ENCODE peak calls at places on chromosomes 3 and 15, in seven cellular contexts. N, A, H, K, R, T and F are unnamed samples.

GRCh38 chr15:20341901-20342605 is 199.5 kb downstream of the GOLGA6L6 start:
- DNase-seq in N (peak; percentile 2), A (no peak), H (no peak), K (no peak), R (no peak), T (no peak), F (peak; percentile 93)

GRCh38 chr3:6018456-6018855 is 830.9 kb downstream of the EDEM1 start:
- DNase-seq in N (no peak), A (no peak), H (no peak), K (no peak), R (no peak), T (no peak), F (no peak)

GRCh38 chr15:92000709-92001108 is 147.2 kb downstream of the SLCO3A1 start:
- DNase-seq in N (no peak), A (no peak), H (peak; percentile 29), K (no peak), R (no peak), T (no peak), F (no peak)

GRCh38 chr3:111471851-111472250 is 70.1 kb upstream of the CD96 start:
- DNase-seq in N (no peak), A (peak; percentile 9), H (no peak), K (no peak), R (peak; percentile 2), T (no peak), F (no peak)

GRCh38 chr15:75775296-75776074 is 62.8 kb upstream of the CSPG4 start:
- DNase-seq in N (no peak), A (no peak), H (no peak), K (no peak), R (no peak), T (peak; percentile 55), F (peak; percentile 50)

GRCh38 chr3:193984378-193984777 is 151.6 kb upstream of the HES1 start:
- DNase-seq in N (peak; percentile 41), A (no peak), H (no peak), K (no peak), R (no peak), T (no peak), F (no peak)

GRCh38 chr3:10259036-10259435 is 10.8 kb downstream of the TATDN2 start:
- DNase-seq in N (no peak), A (no peak), H (no peak), K (no peak), R (no peak), T (no peak), F (no peak)

GRCh38 chr3:64056616-64057165 is 33.4 kb upstream of the PSMD6 start:
- DNase-seq in N (peak; percentile 60), A (peak; percentile 60), H (no peak), K (peak; percentile 79), R (peak; percentile 96), T (no peak), F (no peak)

GRCh38 chr15:52481915-52482314 is 46.8 kb downstream of the MYO5A start:
- DNase-seq in N (peak; percentile 69), A (peak; percentile 83), H (no peak), K (peak; percentile 84), R (peak; percentile 92), T (peak; percentile 13), F (peak; percentile 61)

GRCh38 chr15:28915935-28916334 is 30.2 kb downstream of the APBA2 start:
- DNase-seq in N (no peak), A (no peak), H (no peak), K (no peak), R (no peak), T (no peak), F (no peak)

GRCh38 chr15:90209591-90209990 is 8.5 kb downstream of the SEMA4B start:
- DNase-seq in N (peak; percentile 38), A (no peak), H (no peak), K (no peak), R (no peak), T (no peak), F (peak; percentile 32)

GRCh38 chr3:135165260-135165659 is 370.2 kb downstream of the EPHB1 start:
- DNase-seq in N (no peak), A (no peak), H (no peak), K (no peak), R (no peak), T (no peak), F (no peak)

GRCh38 chr3:33060609-33061337 is 36.2 kb downstream of the GLB1 start:
- DNase-seq in N (no peak), A (no peak), H (no peak), K (no peak), R (no peak), T (no peak), F (no peak)

GRCh38 chr3:49668414-49668797 is 5.7 kb upstream of the APEH start:
- DNase-seq in N (peak; percentile 56), A (no peak), H (no peak), K (no peak), R (no peak), T (no peak), F (no peak)

GRCh38 chr15:93382196-93382820 is 293.3 kb upstream of the RGMA start:
- DNase-seq in N (no peak), A (no peak), H (no peak), K (no peak), R (no peak), T (no peak), F (no peak)

GRCh38 chr3:100535610-100535943 is 43.2 kb downstream of the TMEM45A start:
- DNase-seq in N (peak; percentile 21), A (no peak), H (no peak), K (no peak), R (no peak), T (no peak), F (no peak)

GRCh38 chr15:75229191-75230015 is 27.7 kb downstream of the C15orf39 start:
- DNase-seq in N (no peak), A (peak; percentile 51), H (no peak), K (peak; percentile 22), R (peak; percentile 25), T (no peak), F (peak; percentile 99)

GRCh38 chr15:64635486-64635815 is 139.9 kb downstream of the RBPMS2 start:
- DNase-seq in N (no peak), A (peak; percentile 76), H (peak; percentile 6), K (peak; percentile 86), R (peak; percentile 86), T (no peak), F (no peak)

GRCh38 chr15:64636101-64636500 is 139.3 kb downstream of the RBPMS2 start:
- DNase-seq in N (no peak), A (no peak), H (peak; percentile 11), K (no peak), R (no peak), T (no peak), F (no peak)

GRCh38 chr15:64637412-64637811 is 138.0 kb downstream of the RBPMS2 start:
- DNase-seq in N (no peak), A (no peak), H (no peak), K (no peak), R (no peak), T (no peak), F (no peak)

GRCh38 chr15:64634576-64635485 is 140.6 kb downstream of the RBPMS2 start:
- DNase-seq in N (no peak), A (no peak), H (peak; percentile 71), K (no peak), R (peak; percentile 45), T (no peak), F (no peak)

GRCh38 chr15:64636541-64636940 is 138.8 kb downstream of the RBPMS2 start:
- DNase-seq in N (no peak), A (no peak), H (no peak), K (no peak), R (no peak), T (no peak), F (no peak)
- H3K4me1 ChIP-seq in N (no peaks in the 10 kb centered on the region), A (peaks cover 15% of the 10 kb centered on the region), H (peaks cover 32% of the 10 kb centered on the region), K (peaks cover 11% of the 10 kb centered on the region), R (peaks cover 21% of the 10 kb centered on the region), T (peaks cover 19% of the 10 kb centered on the region), F (peaks cover 15% of the 10 kb centered on the region)

GRCh38 chr3:186477876-186478275 is 66.3 kb downstream of the CRYGS start:
- DNase-seq in N (no peak), A (no peak), H (no peak), K (no peak), R (no peak), T (no peak), F (no peak)
- H3K4me2 ChIP-seq in N (no peak overlapping the region), A (no peak overlapping the region), H (no peak overlapping the region), K (no peak overlapping the region), R (no peak overlapping the region), T (no peak overlapping the region), F (no peak overlapping the region)

GRCh38 chr3:169968224-169968623 is 1.6 kb downstream of the SEC62 start:
- DNase-seq in N (no peak), A (no peak), H (no peak), K (no peak), R (no peak), T (no peak), F (no peak)
- H3K4me3 ChIP-seq in N (peak overlapping the region; percentile 75), A (peak overlapping the region; percentile 92), H (no peak overlapping the region), K (peak overlapping the region; percentile 99), R (peak overlapping the region; percentile 85), T (no peak overlapping the region), F (peak overlapping the region; percentile 84)

GRCh38 chr3:14423197-14423743 is 20.9 kb downstream of the SLC6A6 start:
- DNase-seq in N (peak; percentile 94), A (peak; percentile 24), H (no peak), K (no peak), R (no peak), T (no peak), F (peak; percentile 73)

GRCh38 chr3:14426305-14426620 is 23.9 kb downstream of the SLC6A6 start:
- DNase-seq in N (no peak), A (no peak), H (no peak), K (no peak), R (no peak), T (no peak), F (no peak)

GRCh38 chr3:14423963-14424362 is 21.6 kb downstream of the SLC6A6 start:
- DNase-seq in N (no peak), A (no peak), H (no peak), K (peak; percentile 54), R (no peak), T (no peak), F (peak; percentile 41)

GRCh38 chr3:14424711-14425573 is 22.5 kb downstream of the SLC6A6 start:
- DNase-seq in N (peak; percentile 72), A (no peak), H (no peak), K (peak; percentile 73), R (no peak), T (no peak), F (peak; percentile 32)

DNA sequence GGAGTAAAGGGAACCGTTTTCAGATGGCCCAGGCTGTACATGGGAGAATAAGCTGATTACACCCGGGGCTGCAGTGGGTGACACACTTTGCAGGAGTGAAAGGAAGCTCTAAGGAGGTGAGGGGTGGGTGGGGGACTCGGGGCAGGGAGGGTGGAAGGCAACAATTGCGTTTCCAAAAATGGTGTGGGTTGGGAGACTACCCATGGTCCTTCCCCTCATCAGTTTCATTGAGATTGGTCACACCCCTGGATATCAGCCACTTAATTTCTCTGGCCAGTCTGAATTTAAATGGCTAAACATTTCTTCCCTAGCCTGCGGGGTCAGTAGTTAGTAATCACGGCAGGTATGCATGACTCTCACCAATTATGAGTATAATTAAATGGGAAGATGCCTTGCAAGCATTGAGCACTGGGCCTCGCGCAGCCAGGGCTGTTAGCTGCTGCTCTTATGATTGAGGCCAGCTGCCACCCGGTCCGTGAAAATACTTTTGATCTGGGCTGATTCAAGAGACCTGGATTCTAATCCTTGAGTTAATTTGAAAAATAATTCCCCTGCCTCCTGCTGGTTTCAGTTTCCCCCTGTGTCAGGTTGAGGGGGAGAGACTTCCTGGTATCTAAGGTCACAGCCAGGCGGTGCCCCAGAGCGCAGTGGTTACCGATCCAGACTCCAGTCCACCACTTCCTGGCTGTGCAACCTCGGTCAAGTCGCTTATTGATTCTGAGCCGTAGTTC is 23.3 kb downstream of the SLC6A6 start:
- DNase-seq in N (peak; percentile 61), A (no peak), H (no peak), K (no peak), R (no peak), T (no peak), F (peak; percentile 61)
- H3K4me1 ChIP-seq in N (peaks cover 46% of the 10 kb centered on the region), A (no peaks in the 10 kb centered on the region), H (peaks cover 12% of the 10 kb centered on the region), K (peaks cover 29% of the 10 kb centered on the region), R (peaks cover 23% of the 10 kb centered on the region), T (peaks cover 20% of the 10 kb centered on the region), F (peaks cover 23% of the 10 kb centered on the region)